ENCODE peak calls at places on chromosomes 13 and 19, in five cellular contexts. A is pulmonary artery endothelial cell; U is CD8-positive, alpha-beta memory T cell; H is EL; I is HuH-7. S is an unnamed sample.

GRCh38 chr19:35455616-35456201 is 7.7 kb downstream of the FFAR2 start:
- DNase-seq in A (no peak), U (no peak), H (no peak), I (no peak), S (no peak)

GRCh38 chr13:107210216-107211010 is 642.5 kb upstream of the ARGLU1 start:
- DNase-seq in A (no peak), U (no peak), H (no peak), I (no peak), S (no peak)

GRCh38 chr13:113647351-113648217 is 10.4 kb downstream of the ATP4B start:
- DNase-seq in A (no peak), U (no peak), H (peak; percentile 39), I (no peak), S (no peak)

GRCh38 chr13:38582133-38582532 is 104.7 kb upstream of the FREM2 start:
- DNase-seq in A (peak; percentile 0), U (no peak), H (peak; percentile 42), I (peak; percentile 3), S (peak; percentile 16)

GRCh38 chr13:84417426-84417825 is 535.2 kb upstream of the SLITRK1 start:
- DNase-seq in A (no peak), U (no peak), H (no peak), I (no peak), S (no peak)

GRCh38 chr19:49473868-49474544 is at the start of gene FLT3LG:
- DNase-seq in A (no peak), U (peak; percentile 98), H (peak; percentile 85), I (peak; percentile 95), S (no peak)

GRCh38 chr19:42032428-42032827 is 37.6 kb downstream of the GRIK5 start:
- DNase-seq in A (no peak), U (no peak), H (no peak), I (no peak), S (peak; percentile 84)

GRCh38 chr13:51342706-51343105 is 3.2 kb downstream of the SERPINE3 start:
- DNase-seq in A (no peak), U (no peak), H (peak; percentile 45), I (no peak), S (no peak)

GRCh38 chr19:30374791-30375650 is 2.8 kb downstream of the ZNF536 start:
- DNase-seq in A (no peak), U (no peak), H (no peak), I (no peak), S (no peak)

GRCh38 chr19:57403737-57404537 is 7.0 kb upstream of the ZNF17 start:
- DNase-seq in A (no peak), U (no peak), H (no peak), I (no peak), S (no peak)

GRCh38 chr13:52353116-52353718 is 52.8 kb downstream of the THSD1 start:
- DNase-seq in A (no peak), U (no peak), H (peak; percentile 52), I (no peak), S (no peak)

GRCh38 chr19:1000095-1000494 is at the start of gene GRIN3B:
- DNase-seq in A (no peak), U (peak; percentile 42), H (peak; percentile 51), I (peak; percentile 96), S (no peak)

GRCh38 chr19:19485998-19486290 is 29.4 kb downstream of the TSSK6 start:
- DNase-seq in A (no peak), U (no peak), H (no peak), I (no peak), S (no peak)

GRCh38 chr13:113489171-113489548 is 1.4 kb downstream of the DCUN1D2 start:
- DNase-seq in A (no peak), U (no peak), H (no peak), I (peak; percentile 53), S (no peak)

GRCh38 chr13:100442095-100442832 is 146.3 kb downstream of the GGACT start:
- DNase-seq in A (no peak), U (no peak), H (no peak), I (no peak), S (no peak)

GRCh38 chr13:25046985-25047660 is 48.8 kb upstream of the PABPC3 start:
- DNase-seq in A (no peak), U (no peak), H (peak; percentile 48), I (no peak), S (peak; percentile 48)

GRCh38 chr19:42233638-42234292 is 8.6 kb downstream of the GSK3A start:
- DNase-seq in A (no peak), U (no peak), H (no peak), I (no peak), S (no peak)

GRCh38 chr19:19276851-19277250 is 3.8 kb upstream of the TM6SF2 start:
- DNase-seq in A (no peak), U (no peak), H (no peak), I (peak; percentile 9), S (no peak)

GRCh38 chr13:92842145-92842544 is 384.5 kb upstream of the GPC6 start:
- DNase-seq in A (no peak), U (no peak), H (peak; percentile 88), I (no peak), S (no peak)

GRCh38 chr13:110869231-110869804 is 45.6 kb downstream of the ANKRD10 start:
- DNase-seq in A (peak; percentile 30), U (no peak), H (peak; percentile 40), I (no peak), S (no peak)

GRCh38 chr13:98571955-98572662 is 4.8 kb downstream of the STK24 start:
- DNase-seq in A (no peak), U (no peak), H (peak; percentile 55), I (no peak), S (no peak)

GRCh38 chr19:46704379-46705076 is 12.4 kb downstream of the PRKD2 start:
- DNase-seq in A (no peak), U (peak; percentile 80), H (peak; percentile 55), I (peak; percentile 88), S (no peak)

GRCh38 chr13:113769106-113769505 is 10.1 kb downstream of the TMEM255B start:
- DNase-seq in A (no peak), U (no peak), H (no peak), I (no peak), S (no peak)

GRCh38 chr19:33005440-33005839 is 33.4 kb downstream of the FAAP24 start:
- DNase-seq in A (no peak), U (no peak), H (no peak), I (no peak), S (no peak)

GRCh38 chr13:112614835-112615234 is 26.9 kb upstream of the TUBGCP3 start:
- DNase-seq in A (no peak), U (no peak), H (no peak), I (no peak), S (no peak)

GRCh38 chr13:79741006-79741405 is 260.1 kb downstream of the NDFIP2 start:
- DNase-seq in A (no peak), U (no peak), H (peak; percentile 22), I (no peak), S (no peak)

GRCh38 chr13:61146571-61146970 is 269.1 kb downstream of the PCDH20 start:
- DNase-seq in A (no peak), U (no peak), H (no peak), I (no peak), S (no peak)